ENCODE peak calls at places on chromosome X, in five cellular contexts. O is A673, I is GM23248, F is PC-3, Z is MM.1S. K is an unnamed sample. For H3K9me3, the result is how much of the 10 kb centered on the place peaks cover.

GRCh38 chrX:111164728-111165127 is 68.7 kb downstream of the PAK3 start:
- DNase-seq in O (peak), I (peak), F (peak), Z (peak), K (no peak)

GRCh38 chrX:29841750-29842149 is 373.6 kb upstream of the MAGEB2 start:
- DNase-seq in O (peak), I (peak), F (no peak), Z (no peak), K (peak)

GRCh38 chrX:102516314-102516936 is at the start of gene TMSB15A:
- DNase-seq in O (peak), I (peak), F (peak), Z (peak), K (peak)

GRCh38 chrX:110037181-110037580 is 34.3 kb downstream of the TMEM164 start:
- DNase-seq in O (no peak), I (no peak), F (peak), Z (no peak), K (no peak)

GRCh38 chrX:23783569-23784486 is 855 bp downstream of the SAT1 start:
- DNase-seq in O (no peak), I (peak), F (peak), Z (no peak), K (no peak)

GRCh38 chrX:112851806-112852205 is 11.2 kb upstream of the AMOT start:
- DNase-seq in O (no peak), I (peak), F (no peak), Z (peak), K (peak)

GRCh38 chrX:123340691-123341090 is 156.6 kb downstream of the GRIA3 start:
- DNase-seq in O (no peak), I (peak), F (no peak), Z (no peak), K (no peak)

GRCh38 chrX:38236901-38237615 is 16.4 kb upstream of the SRPX start:
- DNase-seq in O (no peak), I (peak), F (no peak), Z (no peak), K (peak)

GRCh38 chrX:11722304-11722703 is 35.7 kb upstream of the MSL3 start:
- DNase-seq in O (no peak), I (no peak), F (no peak), Z (no peak), K (no peak)

GRCh38 chrX:75303795-75304194 is 29.9 kb downstream of the UPRT start:
- DNase-seq in O (no peak), I (peak), F (no peak), Z (no peak), K (peak)

GRCh38 chrX:9848718-9849481 is 62.7 kb downstream of the SHROOM2 start:
- DNase-seq in O (no peak), I (no peak), F (no peak), Z (no peak), K (no peak)

GRCh38 chrX:35733879-35734278 is 64.3 kb upstream of the MAGEB16 start:
- DNase-seq in O (no peak), I (no peak), F (no peak), Z (no peak), K (no peak)

GRCh38 chrX:68693481-68694410 is 46.3 kb downstream of the STARD8 start:
- DNase-seq in O (peak), I (peak), F (peak), Z (peak), K (peak)

GRCh38 chrX:46912098-46912672 is at the start of gene JADE3:
- DNase-seq in O (peak), I (peak), F (peak), Z (peak), K (peak)

GRCh38 chrX:78831523-78831922 is 84.0 kb downstream of the LPAR4 start:
- DNase-seq in O (no peak), I (no peak), F (peak), Z (no peak), K (no peak)

GRCh38 chrX:54223581-54223980 is 40.5 kb upstream of the FAM120C start:
- DNase-seq in O (peak), I (no peak), F (no peak), Z (no peak), K (no peak)

GRCh38 chrX:123830309-123830708 is 29.5 kb upstream of the XIAP start:
- DNase-seq in O (peak), I (no peak), F (no peak), Z (no peak), K (peak)

GRCh38 chrX:130049821-130050220 is 60.5 kb downstream of the ELF4 start:
- DNase-seq in O (no peak), I (no peak), F (no peak), Z (no peak), K (no peak)

GRCh38 chrX:114152801-114153200 is 431.1 kb upstream of the HTR2C start:
- DNase-seq in O (no peak), I (no peak), F (no peak), Z (no peak), K (no peak)

GRCh38 chrX:57772637-57773036 is 92.6 kb upstream of the NLRP2B start:
- DNase-seq in O (peak), I (peak), F (peak), Z (no peak), K (no peak)

GRCh38 chrX:120205816-120206753 is 44.5 kb upstream of the ZBTB33 start:
- DNase-seq in O (no peak), I (no peak), F (peak), Z (no peak), K (no peak)

GRCh38 chrX:150410513-150410912 is 47.4 kb downstream of the MAMLD1 start:
- DNase-seq in O (no peak), I (no peak), F (no peak), Z (no peak), K (no peak)

GRCh38 chrX:47873123-47873522 is 36.4 kb downstream of the ZNF81 start:
- DNase-seq in O (no peak), I (no peak), F (no peak), Z (no peak), K (no peak)

GRCh38 chrX:131741103-131741581 is 197.3 kb downstream of the OR13H1 start:
- DNase-seq in O (no peak), I (no peak), F (no peak), Z (peak), K (peak)

GRCh38 chrX:41526925-41527324 is 79.8 kb downstream of the NYX start:
- DNase-seq in O (no peak), I (peak), F (peak), Z (no peak), K (peak)

GRCh38 chrX:101409043-101409442 is 1.0 kb downstream of the HNRNPH2 start:
- DNase-seq in O (no peak), I (peak), F (no peak), Z (no peak), K (no peak)

GRCh38 chrX:41665676-41666075 is 23.1 kb upstream of the GPR34 start:
- DNase-seq in O (no peak), I (no peak), F (no peak), Z (no peak), K (no peak)

GRCh38 chrX:46959985-46960700 is 47.9 kb downstream of the JADE3 start:
- DNase-seq in O (no peak), I (peak), F (no peak), Z (no peak), K (no peak)

GRCh38 chrX:38282044-38282443 is 45.3 kb downstream of the RPGR start:
- DNase-seq in O (no peak), I (peak), F (peak), Z (no peak), K (no peak)

GRCh38 chrX:119646515-119646914 is 40.3 kb upstream of the NKRF start:
- DNase-seq in O (peak), I (no peak), F (no peak), Z (no peak), K (no peak)

GRCh38 chrX:81866873-81867272 is 665.0 kb downstream of the SH3BGRL start:
- DNase-seq in O (no peak), I (no peak), F (no peak), Z (no peak), K (no peak)
- H3K9me3 ChIP-seq in O (under half), I (under half), F (under half), Z (under half), K (under half)

GRCh38 chrX:132877954-132878536 is 80.4 kb downstream of the HS6ST2 start:
- DNase-seq in O (no peak), I (no peak), F (no peak), Z (no peak), K (no peak)

GRCh38 chrX:132876933-132877332 is 81.5 kb downstream of the HS6ST2 start:
- DNase-seq in O (no peak), I (no peak), F (no peak), Z (no peak), K (no peak)

GRCh38 chrX:132876509-132876837 is 82.0 kb downstream of the HS6ST2 start:
- DNase-seq in O (no peak), I (no peak), F (no peak), Z (no peak), K (peak)

DNA sequence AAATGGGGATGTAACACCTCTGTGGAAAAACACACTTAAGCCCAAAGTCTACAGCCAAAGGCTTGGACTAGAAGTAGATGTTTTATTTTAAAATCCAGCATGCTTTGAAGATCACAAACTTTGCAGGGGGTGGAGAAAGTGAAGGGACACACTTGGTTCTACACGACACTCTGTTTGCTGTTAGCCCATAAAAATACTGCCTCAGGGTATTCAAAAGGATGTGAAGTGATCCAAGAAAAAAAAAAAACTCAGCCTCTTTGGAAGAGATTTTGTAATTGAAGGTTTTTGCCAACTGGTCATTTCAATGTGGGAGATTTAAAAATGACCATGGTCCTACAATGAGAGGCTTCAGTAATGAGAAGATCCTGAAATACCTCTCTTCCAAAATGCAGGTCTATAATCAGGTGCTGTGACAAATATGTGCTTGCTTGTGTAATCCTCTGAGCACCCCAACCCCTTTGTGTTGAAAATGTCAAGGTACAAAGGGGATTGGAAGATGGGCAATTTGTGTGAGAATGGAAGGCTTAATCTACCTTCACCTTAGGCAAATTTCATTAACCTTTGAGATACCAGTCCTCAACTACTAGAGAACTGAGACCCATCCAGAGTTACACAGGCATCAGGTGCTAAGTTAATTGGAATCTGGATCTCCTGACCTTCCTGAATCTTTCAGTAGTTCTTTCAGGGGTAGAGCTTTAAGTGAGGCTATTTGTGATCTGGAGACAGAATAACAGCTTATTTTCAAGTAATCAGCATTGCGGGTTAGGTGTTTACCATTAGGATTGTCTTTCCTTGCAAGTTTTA is 82.5 kb downstream of the HS6ST2 start:
- DNase-seq in O (no peak), I (no peak), F (peak), Z (no peak), K (no peak)
- H3K4me3 ChIP-seq in O (no peak), I (no peak), F (no peak), Z (no peak), K (no peak)

GRCh38 chrX:28273751-28274150 is 292.5 kb upstream of the DCAF8L1 start:
- DNase-seq in O (no peak), I (no peak), F (no peak), Z (no peak), K (no peak)
- TF ChIP-seq EZH2 in O (no peak), I (no peak), F (no peak), Z (no peak), K (no peak)

GRCh38 chrX:136067946-136068345 is 79.4 kb upstream of the FHL1 start:
- DNase-seq in O (no peak), I (no peak), F (no peak), Z (no peak), K (no peak)
- H3K9me3 ChIP-seq in O (under half), I (under half), F (under half), Z (under half), K (under half)

DNA sequence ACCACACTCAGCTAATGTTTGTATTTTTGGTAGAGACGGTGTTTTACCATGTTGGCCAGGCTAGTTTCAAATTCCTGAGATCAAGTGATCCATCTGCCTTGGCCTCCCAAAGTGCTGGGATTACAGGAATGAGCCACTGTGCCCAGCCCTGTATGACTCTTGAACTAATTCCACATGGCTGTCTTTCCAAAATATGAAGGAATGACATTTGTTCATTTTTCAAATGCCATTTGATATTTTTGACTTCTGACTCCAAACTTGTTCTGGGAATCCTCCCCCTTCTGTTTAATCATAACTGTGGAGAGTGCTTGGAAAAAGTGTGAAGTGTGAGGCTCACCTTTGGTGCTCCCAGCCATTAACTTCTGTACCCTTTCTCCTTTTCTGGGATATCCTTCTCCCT is 119.2 kb downstream of the NHS start:
- DNase-seq in O (no peak), I (no peak), F (peak), Z (no peak), K (no peak)
- H3K4me3 ChIP-seq in O (no peak), I (no peak), F (no peak), Z (no peak), K (no peak)

DNA sequence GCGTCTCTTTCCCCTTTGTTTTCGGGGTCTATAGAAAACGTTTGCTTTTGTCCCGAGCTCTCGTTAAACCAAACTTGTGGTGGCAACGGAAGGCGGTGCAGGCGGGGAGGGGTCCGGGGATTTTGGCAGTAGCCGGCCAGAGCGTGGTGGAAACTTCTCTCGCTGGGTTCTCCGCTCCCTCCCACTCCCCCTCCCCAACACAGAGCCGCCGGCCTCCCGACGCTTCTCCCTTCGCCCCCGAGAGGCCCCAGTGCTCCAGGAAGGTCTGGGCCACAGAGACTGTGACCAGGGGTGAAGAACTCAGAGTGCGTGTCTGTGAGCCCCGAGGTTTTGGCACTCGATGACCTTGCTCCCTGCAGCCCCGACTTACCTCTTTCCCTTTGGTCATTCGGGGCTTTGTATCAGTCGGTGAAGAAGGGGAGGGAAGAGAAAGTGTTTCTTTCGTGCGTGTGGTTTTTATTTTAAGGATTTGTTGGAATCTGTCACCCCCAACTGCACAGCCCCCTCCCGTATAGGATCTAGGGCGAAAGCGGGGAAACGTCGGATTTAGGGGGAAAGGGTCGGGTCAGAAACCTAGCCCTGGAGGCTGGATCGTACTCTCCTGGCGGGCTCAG is 9.0 kb upstream of the BCOR start:
- DNase-seq in O (no peak), I (peak), F (no peak), Z (no peak), K (no peak)
- TF ChIP-seq EZH2 in O (no peak), I (no peak), F (no peak), Z (no peak), K (no peak)

DNA sequence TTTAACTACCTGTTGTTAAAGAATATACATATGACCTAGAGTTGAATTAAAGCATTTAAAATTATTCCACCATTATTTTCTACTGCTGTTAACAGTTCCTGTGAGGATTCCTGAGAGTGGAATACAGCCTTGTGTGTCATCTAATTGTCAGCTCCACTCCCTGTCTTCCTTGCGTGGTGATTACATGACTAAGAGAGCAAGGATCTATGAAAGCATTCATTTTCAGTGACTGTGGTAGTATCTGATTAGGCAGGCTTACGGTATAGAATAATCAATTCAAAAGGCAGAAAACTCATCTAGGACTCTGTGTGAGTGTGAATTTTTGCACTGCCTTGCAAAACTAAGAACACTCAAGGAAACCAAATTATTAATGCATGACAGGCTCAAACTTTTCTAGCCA is 577.8 kb downstream of the SH3BGRL start:
- DNase-seq in O (no peak), I (no peak), F (peak), Z (no peak), K (peak)
- H3K9me3 ChIP-seq in O (under half), I (under half), F (under half), Z (under half), K (under half)

GRCh38 chrX:72308566-72309296 is 3.0 kb upstream of the CITED1 start:
- DNase-seq in O (peak), I (peak), F (peak), Z (peak), K (peak)

GRCh38 chrX:72307646-72308051 is 1.9 kb upstream of the CITED1 start:
- DNase-seq in O (no peak), I (peak), F (no peak), Z (no peak), K (no peak)

GRCh38 chrX:72308209-72308565 is 2.5 kb upstream of the CITED1 start:
- DNase-seq in O (no peak), I (no peak), F (no peak), Z (no peak), K (no peak)

GRCh38 chrX:72306851-72307645 is 1.3 kb upstream of the CITED1 start:
- DNase-seq in O (peak), I (peak), F (peak), Z (peak), K (peak)

DNA sequence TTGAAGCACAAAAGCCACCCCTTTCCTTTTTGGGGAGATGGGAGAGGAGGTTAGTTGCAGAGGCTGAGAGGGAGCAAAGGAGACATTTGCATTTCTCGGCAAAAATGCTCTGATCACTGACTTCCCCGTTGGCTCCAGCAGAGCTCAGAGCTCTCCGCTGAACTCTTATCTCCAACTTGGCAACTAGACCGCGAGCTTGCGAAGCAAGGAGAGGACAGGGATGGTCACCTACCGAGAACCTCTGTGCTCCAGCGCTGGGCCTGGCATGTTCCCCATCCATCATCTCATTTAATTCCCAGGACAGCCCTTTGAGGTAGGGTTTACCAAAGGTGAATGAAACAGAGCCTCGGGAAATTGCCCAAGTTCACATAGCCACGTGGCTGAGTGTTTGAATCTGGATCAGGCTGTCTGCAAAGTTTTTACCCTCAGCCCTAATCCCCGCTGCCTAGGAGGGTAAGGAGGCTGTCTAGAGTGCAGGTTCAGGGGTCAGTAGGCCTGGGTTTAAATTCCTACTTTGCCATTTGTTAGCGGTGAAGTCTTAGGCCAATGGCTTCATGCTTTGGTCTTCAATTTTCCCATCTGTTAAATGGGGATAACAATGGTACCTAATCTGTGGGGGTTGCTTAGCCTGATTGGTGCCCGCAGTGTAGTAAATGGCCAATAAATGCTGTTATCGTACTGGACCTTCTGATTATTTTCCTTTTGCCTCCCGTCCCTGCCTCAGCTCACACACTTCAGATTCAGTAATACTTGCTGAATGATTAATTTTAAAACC is 3.8 kb upstream of the CITED1 start:
- DNase-seq in O (no peak), I (no peak), F (no peak), Z (no peak), K (no peak)
- H3K4me3 ChIP-seq in O (peak), I (peak), F (peak), Z (peak), K (peak)

K was measured in astrocyte.